ENCODE peak calls at places on chromosomes 12 and 14, in five cellular contexts. One of them, this sample, is unnamed.

GRCh38 chr14:51701956-51702355 is 50.2 kb downstream of the FRMD6 start:
- DNase-seq in SW 1271: no peak
- DNase-seq in germinal center: no peak
- DNase-seq in EL: no peak
- DNase-seq in ascending aorta: no peak
- DNase-seq in this sample: no peak

GRCh38 chr12:7123806-7124519 is 4.7 kb downstream of the RBP5 start:
- DNase-seq in SW 1271: no peak
- DNase-seq in germinal center: no peak
- DNase-seq in EL: no peak
- DNase-seq in ascending aorta: no peak
- DNase-seq in this sample: no peak

GRCh38 chr12:47905313-47905730 is 528 bp upstream of the VDR start:
- DNase-seq in SW 1271: no peak
- DNase-seq in germinal center: peak; percentile 19
- DNase-seq in EL: no peak
- DNase-seq in ascending aorta: peak; percentile 70
- DNase-seq in this sample: no peak

GRCh38 chr12:117749431-117749830 is 219.4 kb downstream of the KSR2 start:
- DNase-seq in SW 1271: no peak
- DNase-seq in germinal center: no peak
- DNase-seq in EL: no peak
- DNase-seq in ascending aorta: no peak
- DNase-seq in this sample: no peak

GRCh38 chr12:21190016-21190415 is 59.0 kb downstream of the SLCO1B1 start:
- DNase-seq in SW 1271: no peak
- DNase-seq in germinal center: no peak
- DNase-seq in EL: no peak
- DNase-seq in ascending aorta: no peak
- DNase-seq in this sample: no peak

GRCh38 chr12:50282581-50283229 is 615 bp downstream of the LIMA1 start:
- DNase-seq in SW 1271: no peak
- DNase-seq in germinal center: no peak
- DNase-seq in EL: peak; percentile 59
- DNase-seq in ascending aorta: no peak
- DNase-seq in this sample: no peak

GRCh38 chr14:74793506-74794155 is 30.5 kb downstream of the YLPM1 start:
- DNase-seq in SW 1271: no peak
- DNase-seq in germinal center: no peak
- DNase-seq in EL: no peak
- DNase-seq in ascending aorta: no peak
- DNase-seq in this sample: no peak

GRCh38 chr12:47214771-47215170 is 135.0 kb upstream of the AMIGO2 start:
- DNase-seq in SW 1271: no peak
- DNase-seq in germinal center: no peak
- DNase-seq in EL: no peak
- DNase-seq in ascending aorta: no peak
- DNase-seq in this sample: no peak

GRCh38 chr14:105168496-105168978 is at the start of gene JAG2:
- DNase-seq in SW 1271: no peak
- DNase-seq in germinal center: peak; percentile 51
- DNase-seq in EL: peak; percentile 22
- DNase-seq in ascending aorta: no peak
- DNase-seq in this sample: no peak

GRCh38 chr12:132111641-132112304 is 32.3 kb downstream of the DDX51 start:
- DNase-seq in SW 1271: no peak
- DNase-seq in germinal center: no peak
- DNase-seq in EL: no peak
- DNase-seq in ascending aorta: no peak
- DNase-seq in this sample: no peak

GRCh38 chr12:43378448-43378847 is 173.6 kb downstream of the ADAMTS20 start:
- DNase-seq in SW 1271: no peak
- DNase-seq in germinal center: no peak
- DNase-seq in EL: no peak
- DNase-seq in ascending aorta: no peak
- DNase-seq in this sample: no peak

GRCh38 chr12:49636574-49636973 is 13.2 kb downstream of the PRPF40B start:
- DNase-seq in SW 1271: no peak
- DNase-seq in germinal center: no peak
- DNase-seq in EL: no peak
- DNase-seq in ascending aorta: no peak
- DNase-seq in this sample: no peak

This sample was measured in thoracic aorta.